ENCODE peak calls at places on chromosomes 13 and 19, in four cellular contexts. I is choroid plexus epithelial cell, S is IMR-90, O is PC-9. J is an unnamed sample.

GRCh38 chr19:50669319-50670101 is 20.3 kb downstream of the C19orf81 start:
- DNase-seq in I (peak; percentile 34), S (peak; percentile 15), O (no peak), J (no peak)

GRCh38 chr13:31965361-31966066 is 66.1 kb upstream of the FRY start:
- DNase-seq in I (peak; percentile 84), S (peak; percentile 84), O (no peak), J (no peak)

GRCh38 chr19:16325161-16325527 is 518 bp downstream of the KLF2 start:
- DNase-seq in I (no peak), S (no peak), O (peak; percentile 28), J (peak; percentile 67)

GRCh38 chr13:31703780-31704179 is 35.5 kb upstream of the RXFP2 start:
- DNase-seq in I (no peak), S (no peak), O (no peak), J (no peak)

GRCh38 chr13:99308481-99309087 is 1.4 kb upstream of the GPR183 start:
- DNase-seq in I (peak; percentile 80), S (peak; percentile 63), O (no peak), J (no peak)

GRCh38 chr19:41696402-41697197 is 8.5 kb upstream of the CEACAM7 start:
- DNase-seq in I (peak; percentile 1), S (no peak), O (no peak), J (peak; percentile 11)

GRCh38 chr13:86792153-86792651 is 879.0 kb upstream of the SLITRK5 start:
- DNase-seq in I (no peak), S (no peak), O (no peak), J (no peak)

GRCh38 chr19:45294291-45295029 is 28.2 kb downstream of the CKM start:
- DNase-seq in I (no peak), S (no peak), O (no peak), J (no peak)

GRCh38 chr13:32837307-32837972 is 178.8 kb upstream of the KL start:
- DNase-seq in I (no peak), S (no peak), O (no peak), J (no peak)

GRCh38 chr13:28628250-28628649 is 30.7 kb upstream of the POMP start:
- DNase-seq in I (no peak), S (no peak), O (no peak), J (no peak)

GRCh38 chr13:39776439-39776838 is 121.0 kb downstream of the COG6 start:
- DNase-seq in I (peak; percentile 93), S (peak; percentile 88), O (no peak), J (no peak)

GRCh38 chr13:52968074-52968700 is 60.4 kb upstream of the OLFM4 start:
- DNase-seq in I (peak; percentile 73), S (peak; percentile 60), O (peak; percentile 67), J (peak; percentile 33)
- TF ChIP-seq CTCF in I (peak; percentile 98), S (peak; percentile 99), O (peak; percentile 93), J (peak; percentile 80)

GRCh38 chr19:1219786-1220451 is 14.3 kb downstream of the STK11 start:
- DNase-seq in I (no peak), S (no peak), O (no peak), J (no peak)

GRCh38 chr19:1221141-1221903 is 15.7 kb downstream of the STK11 start:
- DNase-seq in I (peak; percentile 62), S (peak; percentile 54), O (no peak), J (no peak)

GRCh38 chr19:1218751-1219567 is 13.4 kb downstream of the STK11 start:
- DNase-seq in I (no peak), S (no peak), O (no peak), J (no peak)

GRCh38 chr19:1221904-1222255 is 15.9 kb downstream of the CBARP start:
- DNase-seq in I (no peak), S (no peak), O (no peak), J (no peak)

DNA sequence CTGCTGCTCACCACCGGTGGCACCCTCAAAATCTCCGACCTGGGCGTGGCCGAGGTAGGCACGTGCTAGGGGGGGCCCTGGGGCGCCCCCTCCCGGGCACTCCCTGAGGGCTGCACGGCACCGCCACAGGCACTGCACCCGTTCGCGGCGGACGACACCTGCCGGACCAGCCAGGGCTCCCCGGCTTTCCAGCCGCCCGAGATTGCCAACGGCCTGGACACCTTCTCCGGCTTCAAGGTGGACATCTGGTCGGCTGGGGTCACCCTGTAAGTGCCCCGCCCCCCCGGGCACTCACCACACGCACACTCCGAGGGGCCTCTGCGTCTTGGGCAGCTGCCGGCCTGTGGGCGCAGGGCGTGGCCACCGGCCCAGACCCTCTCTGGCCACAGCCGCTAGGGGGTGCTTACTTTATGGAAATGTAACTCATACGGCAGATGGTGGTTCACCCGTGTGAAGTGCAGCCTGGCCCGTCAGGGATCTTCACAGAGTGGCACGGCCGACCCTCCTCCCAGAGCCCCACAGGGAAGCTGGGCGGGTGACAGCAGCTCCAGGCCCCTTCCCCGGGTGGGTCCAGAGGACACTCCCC is 15.0 kb downstream of the STK11 start:
- DNase-seq in I (no peak), S (no peak), O (no peak), J (no peak)
- TF ChIP-seq CTCF in I (peak; percentile 11), S (no peak), O (no peak), J (no peak)

DNA sequence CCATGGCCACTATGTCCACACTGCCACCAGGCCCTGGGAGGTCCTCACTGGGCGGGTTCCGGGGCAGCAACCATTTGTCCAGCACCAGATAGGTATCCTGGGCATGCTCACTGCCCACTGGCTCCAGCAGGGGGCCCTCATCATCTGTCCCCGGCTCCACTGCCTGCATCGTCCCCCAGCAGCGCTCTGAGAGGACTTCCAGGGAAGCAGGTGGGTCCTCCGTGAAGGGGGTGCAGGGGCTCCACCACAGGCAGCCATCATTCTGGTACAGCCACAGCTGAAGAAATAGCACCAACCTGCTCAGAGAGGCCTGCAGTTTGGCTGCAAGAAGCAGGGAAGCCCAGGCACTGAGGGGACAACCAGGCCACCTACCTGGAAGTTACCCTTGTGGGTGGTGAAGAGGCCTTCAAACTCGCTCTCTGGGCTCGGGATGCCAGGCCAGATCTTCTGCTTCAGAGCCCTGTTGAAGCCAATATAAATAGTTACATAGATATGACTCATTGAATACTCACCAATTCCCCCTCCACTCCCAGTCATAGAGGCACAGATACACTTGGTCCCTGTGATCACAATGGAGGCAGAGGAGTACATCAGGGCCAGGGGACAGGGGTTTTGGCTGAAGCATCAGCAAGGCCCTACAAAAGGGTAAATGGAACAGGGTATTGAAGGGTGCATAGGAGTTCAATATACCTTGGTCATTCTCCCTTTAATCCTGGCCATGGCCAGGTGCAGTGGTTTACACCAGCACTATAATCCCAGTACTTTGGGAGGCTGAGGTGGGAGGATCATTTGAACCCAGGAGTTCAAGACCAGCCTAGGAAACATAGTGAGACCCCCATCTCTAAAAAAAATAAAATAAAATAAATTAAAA is 4.1 kb downstream of the SWSAP1 start:
- DNase-seq in I (peak; percentile 57), S (peak; percentile 89), O (peak; percentile 51), J (peak; percentile 30)
- TF ChIP-seq CTCF in I (peak; percentile 75), S (peak; percentile 30), O (peak; percentile 67), J (peak; percentile 30)

DNA sequence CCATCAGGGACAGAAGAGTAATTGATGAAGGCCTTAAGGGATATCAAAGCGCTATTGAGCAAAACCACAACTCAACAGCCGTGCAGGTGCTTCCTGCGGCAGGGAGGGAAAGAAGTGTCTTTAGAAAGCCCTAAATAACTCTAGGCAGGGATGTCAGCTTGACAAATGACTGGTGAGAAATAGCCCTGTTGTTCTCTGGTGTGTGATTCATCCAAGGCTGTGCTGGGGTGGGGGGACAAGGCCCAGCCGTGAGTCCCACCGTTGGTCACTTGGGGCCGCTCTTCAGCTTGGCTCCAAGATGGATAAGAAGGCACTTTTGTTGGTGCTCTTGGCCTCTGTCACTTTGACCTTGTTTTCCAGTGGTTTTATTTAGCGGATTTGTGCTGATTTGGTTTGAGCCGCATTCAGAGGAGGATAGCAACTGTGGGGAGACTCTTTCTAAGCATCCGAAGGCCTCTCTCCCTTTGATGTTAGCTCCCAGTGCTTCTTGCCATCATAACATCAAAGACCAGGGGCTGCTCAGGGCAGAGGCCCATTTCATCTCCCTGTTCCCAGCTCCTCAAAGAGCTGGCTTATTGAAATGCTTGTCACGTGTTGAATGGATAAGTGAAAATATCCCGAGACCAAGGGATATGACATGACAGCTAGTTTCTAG is 130.3 kb upstream of the SERP2 start:
- DNase-seq in I (peak; percentile 89), S (peak; percentile 74), O (peak; percentile 78), J (no peak)
- TF ChIP-seq CTCF in I (peak; percentile 73), S (peak; percentile 59), O (peak; percentile 74), J (no peak)

DNA sequence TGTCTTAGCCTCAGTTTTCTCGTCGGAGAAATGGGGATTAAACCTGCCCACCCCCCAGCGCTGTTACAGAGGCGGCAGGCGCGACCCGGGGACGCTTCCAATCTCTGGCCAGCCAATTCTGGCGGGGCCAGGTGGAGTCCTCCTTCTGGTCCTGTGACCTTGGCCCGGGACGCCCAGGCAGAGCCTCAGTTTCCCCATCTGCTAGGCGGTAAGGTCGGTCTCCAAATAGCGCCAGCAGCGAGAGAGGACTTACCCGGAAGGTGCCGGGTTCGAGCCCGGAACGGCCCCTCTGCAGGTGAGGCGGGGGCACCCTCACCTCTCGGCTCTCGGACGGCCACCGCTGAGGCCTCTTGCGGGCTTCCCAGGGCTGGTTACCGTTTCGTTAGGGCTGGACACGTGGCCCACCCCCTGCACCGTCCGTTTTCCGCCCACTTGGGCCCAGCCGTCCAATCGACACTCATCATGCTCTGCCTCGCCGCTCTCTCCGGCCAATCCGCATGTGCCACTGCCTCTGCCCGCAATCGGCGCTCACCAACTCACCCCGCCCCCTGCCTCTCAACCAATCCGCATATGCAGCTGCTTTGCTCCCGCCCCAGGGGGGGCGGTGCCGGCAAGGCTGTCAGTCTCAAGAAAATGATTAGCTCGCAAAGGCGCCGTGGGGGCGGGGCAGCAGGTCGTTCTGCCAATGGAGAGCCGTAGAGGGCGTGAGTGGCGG is at the start of gene ISOC2:
- DNase-seq in I (peak; percentile 100), S (peak; percentile 100), O (peak; percentile 100), J (peak; percentile 100)
- TF ChIP-seq CTCF in I (peak; percentile 4), S (no peak), O (no peak), J (no peak)